ENCODE peak calls at places on chromosomes 4 and X, in seven cellular contexts. Z, U, L, B, F, P and W are unnamed samples.

GRCh38 chr4:71441186-71442169 is 102.7 kb downstream of the SLC4A4 start:
- DNase-seq in Z (no peak), U (no peak), L (no peak), B (peak), F (no peak), P (no peak), W (no peak)

GRCh38 chr4:158915683-158916241 is 146.9 kb downstream of the FNIP2 start:
- DNase-seq in Z (no peak), U (no peak), L (no peak), B (no peak), F (no peak), P (no peak), W (no peak)

GRCh38 chr4:139955600-139955999 is 198.4 kb downstream of the MAML3 start:
- DNase-seq in Z (no peak), U (no peak), L (no peak), B (no peak), F (no peak), P (no peak), W (no peak)

GRCh38 chr4:30720021-30720655 is at the start of gene PCDH7:
- DNase-seq in Z (peak), U (peak), L (peak), B (peak), F (peak), P (peak), W (peak)

GRCh38 chrX:71998836-71999509 is 88.3 kb downstream of the NHSL2 start:
- DNase-seq in Z (peak), U (no peak), L (peak), B (no peak), F (no peak), P (peak), W (peak)

GRCh38 chr4:127730142-127730913 is at the start of gene SLC25A31:
- DNase-seq in Z (peak), U (no peak), L (no peak), B (no peak), F (no peak), P (no peak), W (no peak)

GRCh38 chr4:31020363-31020762 is 300.2 kb downstream of the PCDH7 start:
- DNase-seq in Z (no peak), U (no peak), L (no peak), B (no peak), F (no peak), P (no peak), W (no peak)

GRCh38 chr4:5198586-5198985 is 147.3 kb downstream of the STK32B start:
- DNase-seq in Z (no peak), U (no peak), L (no peak), B (no peak), F (no peak), P (no peak), W (no peak)

GRCh38 chr4:159856451-159856850 is 753.6 kb downstream of the RAPGEF2 start:
- DNase-seq in Z (no peak), U (no peak), L (peak), B (no peak), F (no peak), P (no peak), W (no peak)

GRCh38 chr4:56330691-56331090 is 56.6 kb downstream of the AASDH start:
- DNase-seq in Z (no peak), U (no peak), L (peak), B (peak), F (peak), P (peak), W (no peak)

GRCh38 chr4:146330392-146330791 is 116.1 kb downstream of the REELD1 start:
- DNase-seq in Z (no peak), U (no peak), L (no peak), B (peak), F (no peak), P (no peak), W (no peak)

GRCh38 chr4:3660086-3660927 is 105.9 kb upstream of the ADRA2C start:
- DNase-seq in Z (no peak), U (no peak), L (no peak), B (peak), F (peak), P (no peak), W (no peak)

DNA sequence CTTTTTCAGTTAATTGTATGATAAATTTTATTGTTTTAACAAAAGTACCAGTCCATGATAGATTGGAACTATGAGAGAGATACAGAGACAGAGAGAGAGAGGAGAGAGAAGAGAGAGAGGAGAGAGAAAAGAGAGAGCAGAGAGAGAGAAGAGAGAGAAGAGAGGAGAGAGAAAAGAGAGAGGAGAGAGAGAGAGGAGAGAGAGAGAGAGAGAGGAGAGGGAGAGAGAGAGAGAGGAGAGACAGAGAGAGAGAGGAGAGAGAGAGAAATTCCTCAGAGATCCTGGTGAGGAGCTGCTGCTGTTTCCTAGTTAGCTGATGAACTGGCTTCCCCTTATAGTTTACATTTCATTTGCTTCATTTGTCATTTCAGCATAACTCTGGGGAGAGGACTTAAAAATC is 10.6 kb downstream of the CTAG1A start:
- DNase-seq in Z (no peak), U (no peak), L (peak), B (no peak), F (no peak), P (peak), W (no peak)
- H3K23ac ChIP-seq in Z (no peak), U (no peak), L (no peak), B (no peak), F (no peak), P (no peak), W (no peak)

DNA sequence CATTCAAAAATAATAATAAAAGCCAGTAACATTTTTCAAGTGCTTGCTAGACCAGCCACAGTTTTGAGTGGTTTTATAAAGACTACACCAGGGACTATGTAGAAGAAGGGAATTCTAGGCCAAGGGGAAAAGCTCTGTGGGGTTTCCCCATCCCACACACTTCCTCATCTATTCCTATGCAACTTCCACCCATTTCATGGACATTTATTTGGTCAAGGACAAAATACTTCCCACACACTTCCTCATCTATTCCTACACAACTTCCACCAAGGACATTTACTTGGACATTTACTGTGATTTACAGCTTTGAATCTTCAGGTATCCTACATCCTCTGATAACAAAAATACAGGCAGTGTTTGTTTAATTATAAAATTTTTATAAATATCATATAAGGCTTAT is 86.5 kb upstream of the KLF3 start:
- DNase-seq in Z (no peak), U (no peak), L (no peak), B (no peak), F (no peak), P (no peak), W (no peak)
- H3K23ac ChIP-seq in Z (no peak), U (no peak), L (no peak), B (no peak), F (no peak), P (no peak), W (no peak)

GRCh38 chr4:183182873-183183725 is 84.0 kb downstream of the WWC2 start:
- DNase-seq in Z (peak), U (peak), L (peak), B (peak), F (peak), P (peak), W (peak)
- H3K23ac ChIP-seq in Z (no peak), U (no peak), L (no peak), B (no peak), F (no peak), P (no peak), W (no peak)

GRCh38 chrX:20515841-20516461 is 249.2 kb upstream of the RPS6KA3 start:
- DNase-seq in Z (no peak), U (no peak), L (peak), B (peak), F (no peak), P (peak), W (peak)

GRCh38 chrX:20513185-20513584 is 246.5 kb upstream of the RPS6KA3 start:
- DNase-seq in Z (no peak), U (no peak), L (no peak), B (no peak), F (no peak), P (peak), W (no peak)

GRCh38 chrX:20507901-20508620 is 241.4 kb upstream of the RPS6KA3 start:
- DNase-seq in Z (no peak), U (no peak), L (no peak), B (no peak), F (no peak), P (no peak), W (no peak)

GRCh38 chrX:20514358-20514757 is 247.6 kb upstream of the RPS6KA3 start:
- DNase-seq in Z (no peak), U (no peak), L (no peak), B (peak), F (no peak), P (peak), W (peak)

GRCh38 chrX:20511792-20512191 is 245.1 kb upstream of the RPS6KA3 start:
- DNase-seq in Z (no peak), U (no peak), L (no peak), B (no peak), F (no peak), P (no peak), W (no peak)
- H3K23ac ChIP-seq in Z (no peak), U (no peak), L (no peak), B (no peak), F (no peak), P (no peak), W (no peak)

GRCh38 chr4:185672618-185673017 is 137.3 kb upstream of the PDLIM3 start:
- DNase-seq in Z (no peak), U (no peak), L (no peak), B (no peak), F (no peak), P (no peak), W (no peak)

GRCh38 chr4:185671496-185671895 is 136.2 kb upstream of the PDLIM3 start:
- DNase-seq in Z (no peak), U (no peak), L (no peak), B (no peak), F (no peak), P (no peak), W (no peak)

GRCh38 chr4:185669288-185669687 is 134.0 kb upstream of the PDLIM3 start:
- DNase-seq in Z (no peak), U (no peak), L (no peak), B (no peak), F (no peak), P (no peak), W (no peak)

GRCh38 chr4:185671041-185671440 is 135.7 kb upstream of the PDLIM3 start:
- DNase-seq in Z (no peak), U (no peak), L (no peak), B (no peak), F (no peak), P (no peak), W (no peak)

GRCh38 chr4:185672151-185672550 is 136.8 kb upstream of the PDLIM3 start:
- DNase-seq in Z (no peak), U (no peak), L (no peak), B (no peak), F (no peak), P (no peak), W (no peak)
- H3K23ac ChIP-seq in Z (no peak), U (no peak), L (no peak), B (no peak), F (no peak), P (no peak), W (no peak)